ENCODE peak calls at places on chromosome 5, in six cellular contexts. F is IMR-90, J is A549, M is stomach, D is ovary, U is body of pancreas. T is an unnamed sample.

GRCh38 chr5:74009502-74009901 is 383.5 kb downstream of the ARHGEF28 start:
- DNase-seq in F (peak; percentile 47), J (no peak), M (no peak), D (no peak), U (no peak), T (no peak)

GRCh38 chr5:127296321-127296720 is 5.7 kb downstream of the MEGF10 start:
- DNase-seq in F (peak; percentile 45), J (no peak), M (no peak), D (no peak), U (no peak), T (no peak)

GRCh38 chr5:19492861-19493260 is 495.1 kb downstream of the CDH18 start:
- DNase-seq in F (no peak), J (no peak), M (no peak), D (no peak), U (no peak), T (no peak)

GRCh38 chr5:73902327-73903051 is 276.5 kb downstream of the ARHGEF28 start:
- DNase-seq in F (peak; percentile 77), J (peak; percentile 41), M (no peak), D (no peak), U (peak; percentile 19), T (no peak)

GRCh38 chr5:170173227-170173626 is 59.6 kb upstream of the C5orf58 start:
- DNase-seq in F (peak; percentile 23), J (peak; percentile 71), M (no peak), D (no peak), U (no peak), T (no peak)

GRCh38 chr5:102286465-102286864 is 9.6 kb downstream of the SLCO4C1 start:
- DNase-seq in F (no peak), J (no peak), M (no peak), D (no peak), U (no peak), T (no peak)

GRCh38 chr5:150075806-150076205 is 10.5 kb downstream of the CSF1R start:
- DNase-seq in F (no peak), J (no peak), M (peak; percentile 16), D (no peak), U (no peak), T (no peak)

GRCh38 chr5:124740991-124741583 is 5.4 kb downstream of the ZNF608 start:
- DNase-seq in F (no peak), J (no peak), M (no peak), D (no peak), U (no peak), T (no peak)

GRCh38 chr5:157630341-157630740 is 21.9 kb downstream of the SOX30 start:
- DNase-seq in F (no peak), J (no peak), M (no peak), D (no peak), U (no peak), T (no peak)

GRCh38 chr5:146042628-146043279 is 62.6 kb downstream of the PLAC8L1 start:
- DNase-seq in F (peak; percentile 80), J (no peak), M (no peak), D (no peak), U (no peak), T (no peak)

GRCh38 chr5:1001406-1002270 is 7.0 kb upstream of the NKD2 start:
- DNase-seq in F (no peak), J (no peak), M (peak; percentile 23), D (peak; percentile 10), U (no peak), T (no peak)

GRCh38 chr5:153233933-153234332 is 256.5 kb upstream of the GRIA1 start:
- DNase-seq in F (no peak), J (no peak), M (no peak), D (no peak), U (no peak), T (no peak)

GRCh38 chr5:68378204-68378830 is 162.8 kb downstream of the PIK3R1 start:
- DNase-seq in F (no peak), J (no peak), M (no peak), D (no peak), U (no peak), T (no peak)

GRCh38 chr5:14914193-14914592 is 42.6 kb upstream of the ANKH start:
- DNase-seq in F (no peak), J (no peak), M (no peak), D (no peak), U (no peak), T (no peak)

GRCh38 chr5:130514984-130515690 is 610.9 kb downstream of the CHSY3 start:
- DNase-seq in F (peak; percentile 6), J (no peak), M (no peak), D (no peak), U (no peak), T (no peak)

GRCh38 chr5:111360173-111360572 is 136.0 kb downstream of the CAMK4 start:
- DNase-seq in F (no peak), J (no peak), M (no peak), D (no peak), U (no peak), T (no peak)

GRCh38 chr5:72630056-72630455 is 122.8 kb upstream of the ZNF366 start:
- DNase-seq in F (no peak), J (no peak), M (no peak), D (no peak), U (no peak), T (no peak)

GRCh38 chr5:59222687-59223511 is 640.0 kb downstream of the RAB3C start:
- DNase-seq in F (no peak), J (no peak), M (no peak), D (no peak), U (no peak), T (no peak)

GRCh38 chr5:53095931-53096525 is 13.5 kb downstream of the MOCS2 start:
- DNase-seq in F (peak; percentile 75), J (peak; percentile 51), M (peak; percentile 68), D (peak; percentile 76), U (peak; percentile 69), T (peak; percentile 33)

GRCh38 chr5:43702815-43703214 is 99.8 kb downstream of the NNT start:
- DNase-seq in F (peak; percentile 23), J (no peak), M (no peak), D (no peak), U (peak; percentile 16), T (no peak)

GRCh38 chr5:6767481-6768063 is 54.3 kb downstream of the TENT4A start:
- DNase-seq in F (no peak), J (no peak), M (no peak), D (no peak), U (no peak), T (no peak)

GRCh38 chr5:368162-369084 is 46.9 kb downstream of the AHRR start:
- DNase-seq in F (peak; percentile 98), J (no peak), M (no peak), D (no peak), U (peak; percentile 35), T (no peak)

GRCh38 chr5:161966544-161966943 is 101.0 kb upstream of the GABRG2 start:
- DNase-seq in F (no peak), J (no peak), M (no peak), D (no peak), U (peak; percentile 2), T (no peak)

GRCh38 chr5:1401681-1402096 is 43.6 kb downstream of the SLC6A3 start:
- DNase-seq in F (no peak), J (no peak), M (no peak), D (no peak), U (no peak), T (no peak)

GRCh38 chr5:106862450-106863193 is 808.1 kb downstream of the EFNA5 start:
- DNase-seq in F (peak; percentile 50), J (no peak), M (no peak), D (no peak), U (no peak), T (no peak)

GRCh38 chr5:141485305-141486055 is 650 bp downstream of the PCDHGC4 start:
- DNase-seq in F (no peak), J (no peak), M (no peak), D (peak; percentile 24), U (no peak), T (peak; percentile 31)
- H3K4me3 ChIP-seq in F (no peak overlapping the region), J (no peak overlapping the region), M (peak overlapping the region; percentile 39), D (peak overlapping the region; percentile 34), U (no peak overlapping the region), T (peak overlapping the region; percentile 12)

GRCh38 chr5:177557041-177557647 is 2.8 kb upstream of the FAM193B start:
- DNase-seq in F (no peak), J (no peak), M (no peak), D (no peak), U (no peak), T (no peak)
- TF ChIP-seq POLR2A in F (no peak), J (no peak), M (no peak), D (no peak), U (no peak), T (no peak)

GRCh38 chr5:172838151-172838875 is 4.3 kb downstream of the ERGIC1 start:
- DNase-seq in F (no peak), J (no peak), M (no peak), D (no peak), U (no peak), T (no peak)

GRCh38 chr5:172839669-172840068 is 5.6 kb downstream of the ERGIC1 start:
- DNase-seq in F (no peak), J (no peak), M (peak; percentile 60), D (peak; percentile 65), U (no peak), T (no peak)

GRCh38 chr5:172840077-172840777 is 6.2 kb downstream of the ERGIC1 start:
- DNase-seq in F (no peak), J (no peak), M (no peak), D (no peak), U (no peak), T (no peak)

GRCh38 chr5:172841258-172841657 is 7.2 kb downstream of the ERGIC1 start:
- DNase-seq in F (no peak), J (no peak), M (no peak), D (no peak), U (no peak), T (no peak)

GRCh38 chr5:172840778-172841154 is 6.7 kb downstream of the ERGIC1 start:
- DNase-seq in F (no peak), J (no peak), M (no peak), D (no peak), U (no peak), T (no peak)
- H3K27ac ChIP-seq in F (no peak overlapping the region), J (peak overlapping the region; percentile 69), M (peak overlapping the region; percentile 95), D (peak overlapping the region; percentile 33), U (peak overlapping the region; percentile 44), T (peak overlapping the region; percentile 87)

GRCh38 chr5:36841657-36842056 is 34.9 kb upstream of the NIPBL start:
- DNase-seq in F (no peak), J (no peak), M (no peak), D (no peak), U (no peak), T (no peak)

GRCh38 chr5:36844305-36844704 is 32.3 kb upstream of the NIPBL start:
- DNase-seq in F (no peak), J (no peak), M (no peak), D (no peak), U (no peak), T (no peak)

GRCh38 chr5:36840077-36840476 is 36.5 kb upstream of the NIPBL start:
- DNase-seq in F (no peak), J (no peak), M (no peak), D (no peak), U (no peak), T (no peak)

GRCh38 chr5:36839479-36839878 is 37.1 kb upstream of the NIPBL start:
- DNase-seq in F (no peak), J (no peak), M (no peak), D (no peak), U (no peak), T (no peak)

DNA sequence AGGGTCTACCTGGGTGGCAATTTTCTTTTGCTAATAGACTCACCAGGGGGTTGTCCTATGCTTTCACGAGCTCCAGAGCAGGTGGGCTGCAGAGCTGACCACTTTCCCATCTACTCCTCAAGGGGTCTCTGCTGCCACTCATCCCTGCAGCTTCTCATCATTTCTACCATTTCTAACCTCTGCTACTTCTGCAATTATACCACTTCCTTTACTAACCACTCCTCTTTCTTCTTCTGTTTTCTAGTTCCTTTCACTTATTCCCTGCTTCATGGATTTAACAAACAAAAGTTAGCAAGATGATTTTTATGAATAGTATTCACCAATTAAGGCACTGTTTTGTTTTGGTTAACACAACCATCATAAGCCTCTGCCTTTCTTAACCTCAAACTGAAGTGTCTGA is 34.5 kb upstream of the NIPBL start:
- DNase-seq in F (no peak), J (no peak), M (no peak), D (no peak), U (no peak), T (no peak)
- H3K4me3 ChIP-seq in F (no peak overlapping the region), J (no peak overlapping the region), M (no peak overlapping the region), D (no peak overlapping the region), U (no peak overlapping the region), T (no peak overlapping the region)

T was measured in heart left ventricle.